ENCODE peak calls at places on chromosomes 16 and 17, in six cellular contexts. O is transverse colon, H is uterus, J is A549, D is IMR-90, N is tibial nerve. C is an unnamed sample.

GRCh38 chr16:48117217-48118105 is 38.3 kb downstream of the ABCC12 start:
- DNase-seq in O (peak), H (no peak), J (peak), D (no peak), N (peak), C (peak)

GRCh38 chr16:84308120-84308519 is 13.4 kb downstream of the WFDC1 start:
- DNase-seq in O (peak), H (peak), J (peak), D (peak), N (no peak), C (peak)

GRCh38 chr16:73071131-73071940 is 23.4 kb upstream of the ZFHX3 start:
- DNase-seq in O (peak), H (no peak), J (peak), D (no peak), N (no peak), C (no peak)

GRCh38 chr16:30567160-30567990 is 4.1 kb downstream of the ZNF688 start:
- DNase-seq in O (no peak), H (no peak), J (peak), D (peak), N (no peak), C (no peak)

GRCh38 chr16:27742333-27742732 is 192.4 kb downstream of the KATNIP start:
- DNase-seq in O (no peak), H (no peak), J (no peak), D (no peak), N (no peak), C (no peak)

GRCh38 chr17:43140396-43141332 is 15.5 kb upstream of the BRCA1 start:
- DNase-seq in O (no peak), H (no peak), J (no peak), D (no peak), N (no peak), C (no peak)

GRCh38 chr16:53211253-53211652 is 156.5 kb downstream of the CHD9 start:
- DNase-seq in O (no peak), H (no peak), J (no peak), D (no peak), N (no peak), C (peak)

GRCh38 chr17:78132086-78132676 is 1.6 kb downstream of the TMC8 start:
- DNase-seq in O (peak), H (no peak), J (no peak), D (no peak), N (no peak), C (peak)

GRCh38 chr17:47066095-47066494 is 87.0 kb upstream of the RPRML start:
- DNase-seq in O (no peak), H (no peak), J (peak), D (no peak), N (no peak), C (no peak)

GRCh38 chr16:78639775-78640174 is 540.3 kb downstream of the WWOX start:
- DNase-seq in O (no peak), H (no peak), J (no peak), D (no peak), N (no peak), C (no peak)

GRCh38 chr17:57518587-57519118 is 226.4 kb downstream of the CCDC182 start:
- DNase-seq in O (no peak), H (no peak), J (no peak), D (no peak), N (no peak), C (no peak)

GRCh38 chr17:55959756-55960155 is 193.5 kb upstream of the ANKFN1 start:
- DNase-seq in O (no peak), H (no peak), J (no peak), D (no peak), N (no peak), C (no peak)

GRCh38 chr17:50079334-50080095 is 15.6 kb upstream of the PDK2 start:
- DNase-seq in O (peak), H (no peak), J (peak), D (no peak), N (no peak), C (peak)

GRCh38 chr17:38604479-38605229 is 1.1 kb downstream of the SRCIN1 start:
- DNase-seq in O (no peak), H (no peak), J (peak), D (no peak), N (no peak), C (peak)

GRCh38 chr16:27298132-27298531 is 15.6 kb upstream of the IL4R start:
- DNase-seq in O (no peak), H (no peak), J (no peak), D (no peak), N (no peak), C (no peak)

GRCh38 chr17:8588877-8589276 is 41.6 kb downstream of the MYH10 start:
- DNase-seq in O (no peak), H (no peak), J (no peak), D (no peak), N (no peak), C (no peak)

GRCh38 chr16:75061677-75062076 is 54.9 kb downstream of the LDHD start:
- DNase-seq in O (no peak), H (peak), J (no peak), D (no peak), N (no peak), C (no peak)

GRCh38 chr16:78742501-78743283 is 643.2 kb downstream of the WWOX start:
- DNase-seq in O (peak), H (no peak), J (no peak), D (peak), N (no peak), C (peak)

GRCh38 chr16:83510906-83511305 is 296.9 kb upstream of the HSBP1 start:
- DNase-seq in O (no peak), H (no peak), J (no peak), D (no peak), N (no peak), C (no peak)

GRCh38 chr17:8881606-8882005 is 14.1 kb upstream of the PIK3R6 start:
- DNase-seq in O (no peak), H (no peak), J (no peak), D (no peak), N (no peak), C (no peak)

GRCh38 chr17:4276514-4276913 is 12.7 kb upstream of the ANKFY1 start:
- DNase-seq in O (no peak), H (no peak), J (no peak), D (no peak), N (no peak), C (no peak)

GRCh38 chr17:66900126-66901010 is 64.1 kb upstream of the CACNG4 start:
- DNase-seq in O (no peak), H (no peak), J (peak), D (peak), N (no peak), C (no peak)

GRCh38 chr16:52747196-52747595 is 200.3 kb upstream of the TOX3 start:
- DNase-seq in O (no peak), H (no peak), J (no peak), D (no peak), N (no peak), C (no peak)

GRCh38 chr16:57994778-57995177 is 5.7 kb downstream of the ZNF319 start:
- DNase-seq in O (peak), H (no peak), J (peak), D (peak), N (no peak), C (peak)

GRCh38 chr17:9110501-9110900 is 89.2 kb downstream of the NTN1 start:
- DNase-seq in O (no peak), H (no peak), J (no peak), D (no peak), N (no peak), C (no peak)

GRCh38 chr17:75535119-75535537 is 9.6 kb downstream of the LLGL2 start:
- DNase-seq in O (peak), H (no peak), J (no peak), D (no peak), N (no peak), C (peak)

GRCh38 chr17:8875957-8876356 is 8.5 kb upstream of the PIK3R6 start:
- DNase-seq in O (no peak), H (no peak), J (no peak), D (peak), N (no peak), C (no peak)

GRCh38 chr17:41322264-41322902 is 6.9 kb upstream of the KRTAP17-1 start:
- DNase-seq in O (no peak), H (no peak), J (peak), D (peak), N (peak), C (peak)

GRCh38 chr16:85072947-85073346 is 39.3 kb downstream of the CIBAR2 start:
- DNase-seq in O (no peak), H (peak), J (no peak), D (peak), N (no peak), C (peak)

GRCh38 chr16:3020604-3021448 is 658 bp downstream of the TNFRSF12A start:
- DNase-seq in O (peak), H (peak), J (peak), D (peak), N (peak), C (peak)

GRCh38 chr16:4360538-4361021 is 9.5 kb upstream of the PAM16 start:
- DNase-seq in O (no peak), H (no peak), J (peak), D (no peak), N (no peak), C (peak)

GRCh38 chr16:46621006-46621629 is at the start of gene SHCBP1:
- DNase-seq in O (peak), H (peak), J (peak), D (peak), N (peak), C (peak)
- TF ChIP-seq POLR2A in O (no peak), H (no peak), J (peak), D (peak), N (no peak), C (peak)

GRCh38 chr17:40219073-40219860 is at the start of gene WIPF2:
- DNase-seq in O (peak), H (peak), J (peak), D (peak), N (peak), C (peak)
- TF ChIP-seq POLR2A in O (peak), H (peak), J (no peak), D (peak), N (peak), C (peak)

GRCh38 chr17:60601443-60602384 is 1.7 kb downstream of the PPM1D start:
- DNase-seq in O (peak), H (peak), J (peak), D (peak), N (peak), C (peak)
- TF ChIP-seq POLR2A in O (peak), H (peak), J (no peak), D (no peak), N (peak), C (no peak)

GRCh38 chr16:28823719-28824547 is 1.1 kb downstream of the ATXN2L start:
- DNase-seq in O (peak), H (peak), J (peak), D (peak), N (peak), C (peak)
- TF ChIP-seq POLR2A in O (peak), H (peak), J (peak), D (peak), N (peak), C (peak)

GRCh38 chr17:81636505-81637288 is at the start of the genes NPLOC4 and TSPAN10:
- DNase-seq in O (peak), H (peak), J (peak), D (peak), N (peak), C (peak)
- TF ChIP-seq POLR2A in O (peak), H (peak), J (peak), D (peak), N (peak), C (peak)

GRCh38 chr17:82257473-82257872 is 16.0 kb downstream of the CSNK1D start:
- DNase-seq in O (no peak), H (peak), J (peak), D (no peak), N (no peak), C (peak)

GRCh38 chr17:82256242-82256894 is 17.1 kb downstream of the CSNK1D start:
- DNase-seq in O (no peak), H (no peak), J (no peak), D (no peak), N (no peak), C (no peak)

GRCh38 chr17:82255573-82255972 is 17.9 kb downstream of the CSNK1D start:
- DNase-seq in O (no peak), H (no peak), J (no peak), D (no peak), N (no peak), C (no peak)

GRCh38 chr17:82263641-82264040 is 9.9 kb downstream of the CSNK1D start:
- DNase-seq in O (no peak), H (no peak), J (no peak), D (no peak), N (no peak), C (no peak)

GRCh38 chr17:82258555-82258954 is 14.9 kb downstream of the CSNK1D start:
- DNase-seq in O (no peak), H (no peak), J (no peak), D (no peak), N (no peak), C (no peak)
- TF ChIP-seq POLR2A in O (no peak), H (no peak), J (no peak), D (no peak), N (no peak), C (no peak)

GRCh38 chr16:19555186-19555937 is at the start of gene VPS35L:
- DNase-seq in O (peak), H (peak), J (peak), D (peak), N (peak), C (peak)
- TF ChIP-seq POLR2A in O (peak), H (peak), J (peak), D (peak), N (peak), C (peak)

C was measured in erythroblast.